ENCODE peak calls at places on chromosomes 3 and 15, in eight cellular contexts. A, H, B, I, O, J, N and C are unnamed samples. For H3K36me3, the result is how much of the 10 kb centered on the place peaks cover.

GRCh38 chr3:177196473-177197040 is 725 bp downstream of the TBL1XR1 start:
- DNase-seq in A (peak), H (no peak), B (peak), I (peak), O (peak), J (peak), N (no peak), C (peak)

GRCh38 chr3:48436855-48437254 is 3.1 kb downstream of the CCDC51 start:
- DNase-seq in A (no peak), H (no peak), B (no peak), I (no peak), O (no peak), J (no peak), N (no peak), C (no peak)

GRCh38 chr3:96814581-96815567 is at the start of gene EPHA6:
- DNase-seq in A (no peak), H (no peak), B (no peak), I (no peak), O (no peak), J (peak), N (no peak), C (peak)

GRCh38 chr3:13932578-13933295 is 52.9 kb upstream of the WNT7A start:
- DNase-seq in A (no peak), H (no peak), B (no peak), I (no peak), O (no peak), J (no peak), N (no peak), C (no peak)

GRCh38 chr3:27800261-27800660 is 78.1 kb upstream of the EOMES start:
- DNase-seq in A (no peak), H (no peak), B (no peak), I (no peak), O (no peak), J (no peak), N (no peak), C (no peak)

GRCh38 chr15:97141360-97141759 is 810.9 kb downstream of the NR2F2 start:
- DNase-seq in A (no peak), H (no peak), B (no peak), I (no peak), O (no peak), J (no peak), N (no peak), C (no peak)

GRCh38 chr3:138078901-138079344 is 36.5 kb downstream of the DZIP1L start:
- DNase-seq in A (no peak), H (no peak), B (no peak), I (no peak), O (no peak), J (no peak), N (peak), C (no peak)

GRCh38 chr3:164064298-164064697 is 1014.0 kb downstream of the SI start:
- DNase-seq in A (no peak), H (no peak), B (no peak), I (no peak), O (no peak), J (no peak), N (no peak), C (no peak)

GRCh38 chr3:186722457-186722856 is 5.3 kb downstream of the KNG1 start:
- DNase-seq in A (no peak), H (no peak), B (no peak), I (no peak), O (no peak), J (no peak), N (peak), C (no peak)

GRCh38 chr15:64452988-64453688 is 7.2 kb upstream of the ZNF609 start:
- DNase-seq in A (peak), H (peak), B (peak), I (no peak), O (peak), J (peak), N (no peak), C (peak)

GRCh38 chr3:30602946-30603345 is 3.5 kb upstream of the TGFBR2 start:
- DNase-seq in A (no peak), H (no peak), B (no peak), I (no peak), O (no peak), J (no peak), N (no peak), C (no peak)

GRCh38 chr15:89096664-89097063 is 8.4 kb downstream of the ABHD2 start:
- DNase-seq in A (peak), H (no peak), B (no peak), I (no peak), O (no peak), J (no peak), N (no peak), C (peak)

GRCh38 chr3:135806342-135806741 is 159.2 kb upstream of the PPP2R3A start:
- DNase-seq in A (no peak), H (no peak), B (no peak), I (no peak), O (no peak), J (peak), N (no peak), C (no peak)

GRCh38 chr3:12868039-12869024 is 27.0 kb upstream of the RPL32 start:
- DNase-seq in A (peak), H (peak), B (peak), I (peak), O (peak), J (peak), N (peak), C (peak)

GRCh38 chr15:31325976-31326728 is 483 bp upstream of the KLF13 start:
- DNase-seq in A (peak), H (peak), B (peak), I (peak), O (peak), J (peak), N (peak), C (peak)

GRCh38 chr3:119311191-119311925 is 17.2 kb downstream of the ARHGAP31 start:
- DNase-seq in A (no peak), H (no peak), B (no peak), I (no peak), O (no peak), J (no peak), N (no peak), C (no peak)

GRCh38 chr15:22780267-22780666 is 6.2 kb upstream of the NIPA1 start:
- DNase-seq in A (no peak), H (no peak), B (no peak), I (no peak), O (no peak), J (no peak), N (no peak), C (no peak)

GRCh38 chr3:10015476-10015904 is 10.7 kb upstream of the FANCD2 start:
- DNase-seq in A (peak), H (peak), B (peak), I (peak), O (peak), J (peak), N (no peak), C (peak)

GRCh38 chr3:100001514-100002270 is 112.6 kb downstream of the FILIP1L start:
- DNase-seq in A (no peak), H (no peak), B (no peak), I (no peak), O (no peak), J (no peak), N (no peak), C (no peak)

GRCh38 chr15:69587731-69588130 is 135.1 kb downstream of the RPLP1 start:
- DNase-seq in A (no peak), H (no peak), B (no peak), I (no peak), O (no peak), J (no peak), N (no peak), C (no peak)

GRCh38 chr15:54815546-54815945 is 381.2 kb downstream of the RSL24D1 start:
- DNase-seq in A (no peak), H (no peak), B (no peak), I (no peak), O (no peak), J (no peak), N (no peak), C (no peak)

GRCh38 chr15:72168131-72168825 is 29.3 kb downstream of the GRAMD2A start:
- DNase-seq in A (no peak), H (no peak), B (no peak), I (no peak), O (no peak), J (peak), N (no peak), C (no peak)

GRCh38 chr15:50116477-50116876 is 2.6 kb downstream of the ATP8B4 start:
- DNase-seq in A (peak), H (no peak), B (no peak), I (no peak), O (no peak), J (peak), N (peak), C (no peak)

GRCh38 chr15:28945626-28946215 is 59.9 kb downstream of the APBA2 start:
- DNase-seq in A (peak), H (no peak), B (no peak), I (no peak), O (no peak), J (no peak), N (no peak), C (no peak)

GRCh38 chr3:148389916-148390315 is 307.8 kb upstream of the AGTR1 start:
- DNase-seq in A (no peak), H (no peak), B (no peak), I (no peak), O (no peak), J (no peak), N (no peak), C (no peak)

GRCh38 chr3:71173421-71173975 is 410.0 kb downstream of the FOXP1 start:
- DNase-seq in A (no peak), H (no peak), B (no peak), I (no peak), O (no peak), J (no peak), N (no peak), C (no peak)

GRCh38 chr3:187807086-187807862 is 62.0 kb upstream of the BCL6 start:
- DNase-seq in A (no peak), H (no peak), B (no peak), I (no peak), O (no peak), J (no peak), N (no peak), C (no peak)

GRCh38 chr15:101501703-101502373 is 12.3 kb upstream of the PCSK6 start:
- DNase-seq in A (peak), H (no peak), B (no peak), I (peak), O (peak), J (peak), N (peak), C (no peak)

GRCh38 chr3:24640330-24640877 is 145.8 kb upstream of the THRB start:
- DNase-seq in A (no peak), H (no peak), B (no peak), I (no peak), O (no peak), J (peak), N (peak), C (no peak)

GRCh38 chr15:71916834-71917233 is 106.5 kb downstream of the NR2E3 start:
- DNase-seq in A (no peak), H (no peak), B (no peak), I (no peak), O (no peak), J (no peak), N (no peak), C (no peak)

GRCh38 chr3:28799084-28799483 is 450.5 kb upstream of the AZI2 start:
- DNase-seq in A (no peak), H (no peak), B (no peak), I (no peak), O (no peak), J (no peak), N (peak), C (no peak)

GRCh38 chr3:194075802-194076460 is 60.0 kb upstream of the HES1 start:
- DNase-seq in A (no peak), H (no peak), B (no peak), I (no peak), O (no peak), J (no peak), N (no peak), C (peak)

GRCh38 chr15:88630141-88630721 is 8.6 kb upstream of the ISG20 start:
- DNase-seq in A (no peak), H (no peak), B (no peak), I (no peak), O (no peak), J (peak), N (no peak), C (no peak)

GRCh38 chr3:109985942-109986555 is 648.7 kb upstream of the DPPA4 start:
- DNase-seq in A (no peak), H (no peak), B (no peak), I (no peak), O (no peak), J (no peak), N (no peak), C (no peak)

GRCh38 chr15:101084801-101085200 is 165.6 kb downstream of the LRRK1 start:
- DNase-seq in A (no peak), H (no peak), B (no peak), I (no peak), O (no peak), J (no peak), N (no peak), C (no peak)

GRCh38 chr15:76335851-76336253 is 721 bp upstream of the ISL2 start:
- DNase-seq in A (no peak), H (no peak), B (no peak), I (no peak), O (no peak), J (no peak), N (no peak), C (no peak)

GRCh38 chr3:158911586-158911985 is 109.7 kb downstream of the MFSD1 start:
- DNase-seq in A (no peak), H (no peak), B (no peak), I (no peak), O (no peak), J (no peak), N (no peak), C (no peak)

GRCh38 chr15:43105077-43105769 is 615 bp downstream of the UBR1 start:
- DNase-seq in A (peak), H (no peak), B (no peak), I (no peak), O (peak), J (peak), N (no peak), C (no peak)

GRCh38 chr3:49723301-49723630 is 485 bp downstream of the GMPPB start:
- DNase-seq in A (peak), H (no peak), B (peak), I (peak), O (peak), J (peak), N (peak), C (peak)
- H3K36me3 ChIP-seq in A (under half), H (under half), B (under half), I (under half), O (under half), J (under half), N (under half), C (under half)

GRCh38 chr15:37100109-37100873 is at the start of gene MEIS2:
- DNase-seq in A (peak), H (peak), B (peak), I (peak), O (peak), J (peak), N (peak), C (peak)

GRCh38 chr15:37099321-37100108 is 834 bp downstream of the MEIS2 start:
- DNase-seq in A (peak), H (peak), B (peak), I (no peak), O (peak), J (no peak), N (peak), C (peak)

GRCh38 chr15:37103475-37104071 is 3.2 kb upstream of the MEIS2 start:
- DNase-seq in A (no peak), H (no peak), B (no peak), I (no peak), O (no peak), J (no peak), N (no peak), C (no peak)

GRCh38 chr15:37102315-37103021 is 2.1 kb upstream of the MEIS2 start:
- DNase-seq in A (no peak), H (no peak), B (peak), I (no peak), O (peak), J (no peak), N (no peak), C (no peak)

GRCh38 chr15:37101634-37102314 is 1.4 kb upstream of the MEIS2 start:
- DNase-seq in A (peak), H (peak), B (peak), I (peak), O (peak), J (peak), N (peak), C (peak)
- TF ChIP-seq POLR2A in A (peak), H (no peak), B (peak), I (peak), O (no peak), J (peak), N (no peak), C (no peak)

GRCh38 chr3:142356818-142357217 is 91.0 kb downstream of the XRN1 start:
- DNase-seq in A (no peak), H (no peak), B (no peak), I (no peak), O (no peak), J (no peak), N (no peak), C (no peak)

GRCh38 chr3:142354076-142354475 is 93.8 kb downstream of the XRN1 start:
- DNase-seq in A (no peak), H (no peak), B (no peak), I (no peak), O (no peak), J (no peak), N (no peak), C (no peak)

GRCh38 chr3:142359367-142359766 is 88.5 kb downstream of the XRN1 start:
- DNase-seq in A (no peak), H (no peak), B (no peak), I (no peak), O (no peak), J (no peak), N (no peak), C (no peak)

GRCh38 chr3:142353571-142353970 is 94.3 kb downstream of the XRN1 start:
- DNase-seq in A (no peak), H (no peak), B (no peak), I (no peak), O (no peak), J (no peak), N (no peak), C (no peak)

GRCh38 chr3:142355692-142356091 is 92.1 kb downstream of the XRN1 start:
- DNase-seq in A (no peak), H (no peak), B (no peak), I (no peak), O (no peak), J (no peak), N (no peak), C (no peak)
- H3K36me3 ChIP-seq in A (under half), H (under half), B (under half), I (half or more), O (under half), J (under half), N (under half), C (under half)

DNA sequence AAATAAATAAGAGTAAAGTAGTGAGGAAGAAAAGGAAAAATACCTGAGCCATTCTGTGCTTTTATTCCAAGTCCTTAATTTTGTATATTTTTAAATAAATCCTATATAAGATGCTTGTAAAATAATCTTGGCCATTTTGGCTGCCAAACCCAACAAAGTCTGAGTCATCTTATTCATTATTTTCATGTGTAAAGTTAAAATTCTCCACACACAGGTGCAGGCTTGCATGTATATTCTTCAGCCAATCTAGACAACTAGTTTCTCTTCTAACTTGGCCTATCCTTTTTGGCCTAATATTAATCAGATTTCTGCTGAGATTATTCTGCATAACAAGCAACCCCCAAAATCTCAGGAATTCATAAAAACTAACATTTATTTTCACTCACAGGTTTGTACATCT is 189.8 kb upstream of the ATP11B start:
- DNase-seq in A (no peak), H (no peak), B (no peak), I (no peak), O (no peak), J (no peak), N (no peak), C (no peak)
- TF ChIP-seq POLR2A in A (no peak), H (no peak), B (no peak), I (no peak), O (no peak), J (no peak), N (no peak), C (no peak)

GRCh38 chr15:34889486-34889885 is 80.1 kb downstream of the AQR start:
- DNase-seq in A (no peak), H (no peak), B (no peak), I (no peak), O (no peak), J (no peak), N (no peak), C (no peak)
- H3K36me3 ChIP-seq in A (under half), H (under half), B (under half), I (half or more), O (under half), J (under half), N (under half), C (under half)

DNA sequence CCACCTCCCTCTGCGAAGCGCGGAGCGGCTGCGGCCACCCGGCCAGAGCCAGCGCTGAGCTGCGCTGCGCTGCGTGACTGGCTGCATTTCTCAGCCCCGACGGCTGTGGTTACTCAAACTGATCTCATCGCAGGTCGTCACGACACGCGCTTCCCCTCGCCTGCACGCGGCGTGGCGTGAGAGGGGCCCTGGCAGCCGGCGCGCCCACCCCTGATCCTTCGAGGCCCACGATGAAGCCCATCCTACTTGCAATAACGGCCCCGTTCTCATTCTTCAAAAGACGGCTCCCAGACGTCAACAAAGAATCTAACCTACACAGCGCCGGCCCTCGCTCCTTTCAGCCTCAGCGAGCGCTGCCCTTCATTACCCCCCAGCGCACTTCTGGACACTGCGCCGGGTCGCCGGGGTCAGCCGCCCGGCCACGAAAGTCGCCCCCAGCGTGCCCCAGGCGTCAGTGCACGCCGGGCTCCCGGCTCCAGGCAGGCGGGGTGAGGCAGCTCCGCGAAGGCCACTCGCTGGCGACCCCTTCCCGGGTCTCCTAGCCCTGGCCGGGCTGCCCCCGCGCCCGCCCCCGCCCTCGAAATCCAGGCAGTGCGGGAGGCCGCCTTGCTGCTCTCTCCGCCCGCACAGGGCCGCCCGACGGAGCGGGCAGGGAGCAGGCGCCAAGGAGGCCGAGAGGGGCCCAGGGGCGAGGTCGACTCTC is 9.9 kb upstream of the LEKR1 start:
- DNase-seq in A (no peak), H (peak), B (peak), I (peak), O (peak), J (peak), N (no peak), C (peak)
- TF ChIP-seq POLR2A in A (no peak), H (no peak), B (no peak), I (no peak), O (no peak), J (no peak), N (no peak), C (peak)

GRCh38 chr15:70834999-70835398 is 19.0 kb downstream of the LARP6 start:
- DNase-seq in A (no peak), H (no peak), B (no peak), I (no peak), O (no peak), J (no peak), N (no peak), C (no peak)

GRCh38 chr15:70833897-70834765 is 19.8 kb downstream of the LARP6 start:
- DNase-seq in A (peak), H (no peak), B (no peak), I (no peak), O (no peak), J (no peak), N (peak), C (no peak)

GRCh38 chr15:70835826-70836225 is 18.1 kb downstream of the LARP6 start:
- DNase-seq in A (peak), H (no peak), B (no peak), I (no peak), O (no peak), J (no peak), N (no peak), C (no peak)

GRCh38 chr15:70837476-70837875 is 16.5 kb downstream of the LARP6 start:
- DNase-seq in A (no peak), H (no peak), B (no peak), I (no peak), O (no peak), J (no peak), N (no peak), C (no peak)

DNA sequence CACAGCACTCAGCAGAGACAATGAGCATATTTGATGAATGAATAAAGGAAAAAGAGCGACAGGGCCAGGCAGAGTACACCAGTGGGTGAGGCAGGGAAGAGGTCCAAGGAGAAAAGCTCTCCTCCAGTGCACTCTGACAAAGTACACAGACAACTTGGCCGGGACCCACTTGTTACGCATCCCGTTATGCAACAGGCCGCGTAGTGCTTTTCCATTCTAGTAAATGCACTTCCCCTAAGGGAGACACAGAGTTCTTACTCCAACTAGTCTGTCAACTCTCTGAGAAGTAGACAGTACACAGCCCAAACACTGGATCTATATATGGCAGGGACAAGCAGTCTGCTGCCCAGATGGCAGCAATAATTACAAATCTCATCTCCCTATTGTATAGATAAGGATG is 18.5 kb downstream of the LARP6 start:
- DNase-seq in A (peak), H (peak), B (peak), I (peak), O (peak), J (peak), N (no peak), C (peak)
- H3K36me3 ChIP-seq in A (under half), H (under half), B (under half), I (under half), O (under half), J (under half), N (under half), C (under half)